ENCODE peak calls at places on chromosomes 6 and 20, in ten cellular contexts. O is HCT116, V is A673, Y is breast epithelium, Q is right cardiac atrium, H is lung, M is keratinocyte, D is psoas muscle, L is H9, G is trophoblast cell. I is an unnamed sample.

GRCh38 chr6:136548582-136549330 is 1.5 kb downstream of the MAP7 start:
- DNase-seq in G (no peak), L (no peak), Q (no peak), H (no peak), Y (no peak), O (no peak), M (no peak), D (no peak), V (no peak), I (no peak)

GRCh38 chr6:83511901-83512681 is at the start of gene PRSS35:
- DNase-seq in L (peak; percentile 91), V (peak; percentile 89), H (no peak), D (peak; percentile 58), M (no peak), Y (no peak), Q (peak; percentile 87), O (peak; percentile 32), G (peak; percentile 42), I (no peak)

GRCh38 chr6:24052632-24053031 is 73.4 kb upstream of the NRSN1 start:
- DNase-seq in G (peak; percentile 33), V (peak; percentile 19), D (no peak), Q (no peak), L (no peak), M (no peak), H (no peak), O (no peak), Y (no peak), I (no peak)

GRCh38 chr6:106939208-106939607 is 35.3 kb downstream of the CD24 start:
- DNase-seq in G (no peak), V (no peak), O (no peak), Q (no peak), Y (no peak), L (no peak), H (no peak), M (no peak), D (no peak), I (no peak)

GRCh38 chr6:6758915-6759654 is 170.6 kb downstream of the LY86 start:
- DNase-seq in Y (no peak), D (no peak), M (no peak), V (peak; percentile 81), Q (peak; percentile 66), H (peak; percentile 68), G (peak; percentile 64), L (peak; percentile 82), O (peak; percentile 32), I (peak; percentile 13)

GRCh38 chr20:4488407-4489339 is 233.0 kb upstream of the PRND start:
- DNase-seq in G (peak; percentile 36), V (no peak), O (no peak), H (no peak), D (no peak), Q (no peak), Y (no peak), L (no peak), M (no peak), I (no peak)

GRCh38 chr6:136235233-136235564 is 14.9 kb downstream of the MTFR2 start:
- DNase-seq in M (no peak), H (no peak), O (no peak), G (peak; percentile 19), Y (no peak), D (no peak), Q (no peak), L (no peak), V (no peak), I (no peak)

GRCh38 chr6:33886673-33887144 is 82.9 kb upstream of the MLN start:
- DNase-seq in Y (no peak), V (peak; percentile 36), Q (peak; percentile 85), H (peak; percentile 58), L (no peak), G (peak; percentile 1), M (no peak), O (no peak), D (peak; percentile 68), I (no peak)

GRCh38 chr6:7673063-7673536 is 52.8 kb upstream of the BMP6 start:
- DNase-seq in G (peak; percentile 59), O (peak; percentile 50), V (peak; percentile 17), M (peak; percentile 59), Q (peak; percentile 69), Y (peak; percentile 20), L (peak; percentile 83), D (peak; percentile 70), H (peak; percentile 35), I (no peak)

GRCh38 chr6:109869398-109870165 is 108.5 kb upstream of the GPR6 start:
- DNase-seq in D (no peak), M (no peak), Q (peak; percentile 69), Y (no peak), O (no peak), H (no peak), G (no peak), L (no peak), V (no peak), I (no peak)

GRCh38 chr6:22717906-22718305 is 148.5 kb downstream of the HDGFL1 start:
- DNase-seq in Y (no peak), V (no peak), Q (no peak), H (no peak), M (no peak), O (no peak), D (no peak), G (no peak), L (no peak), I (no peak)

GRCh38 chr20:6169251-6169650 is 46.4 kb upstream of the FERMT1 start:
- DNase-seq in H (no peak), G (peak; percentile 72), O (no peak), Q (no peak), D (no peak), M (no peak), Y (no peak), L (no peak), V (no peak), I (no peak)

GRCh38 chr20:40962733-40963504 is 65.7 kb upstream of the TOP1 start:
- DNase-seq in H (peak; percentile 67), O (peak; percentile 51), Q (peak; percentile 74), L (peak; percentile 87), G (peak; percentile 88), V (peak; percentile 79), M (no peak), Y (peak; percentile 56), D (peak; percentile 78), I (no peak)

GRCh38 chr6:710601-711571 is 17.9 kb upstream of the EXOC2 start:
- DNase-seq in M (no peak), Y (peak; percentile 34), O (no peak), H (peak; percentile 59), D (peak; percentile 71), L (peak; percentile 60), G (peak; percentile 52), V (peak; percentile 44), Q (peak; percentile 83), I (peak; percentile 66)

GRCh38 chr6:131400054-131400781 is 172.8 kb upstream of the ARG1 start:
- DNase-seq in M (peak; percentile 4), V (peak; percentile 50), H (no peak), O (peak; percentile 18), Q (no peak), D (no peak), G (peak; percentile 72), Y (no peak), L (no peak), I (no peak)

DNA sequence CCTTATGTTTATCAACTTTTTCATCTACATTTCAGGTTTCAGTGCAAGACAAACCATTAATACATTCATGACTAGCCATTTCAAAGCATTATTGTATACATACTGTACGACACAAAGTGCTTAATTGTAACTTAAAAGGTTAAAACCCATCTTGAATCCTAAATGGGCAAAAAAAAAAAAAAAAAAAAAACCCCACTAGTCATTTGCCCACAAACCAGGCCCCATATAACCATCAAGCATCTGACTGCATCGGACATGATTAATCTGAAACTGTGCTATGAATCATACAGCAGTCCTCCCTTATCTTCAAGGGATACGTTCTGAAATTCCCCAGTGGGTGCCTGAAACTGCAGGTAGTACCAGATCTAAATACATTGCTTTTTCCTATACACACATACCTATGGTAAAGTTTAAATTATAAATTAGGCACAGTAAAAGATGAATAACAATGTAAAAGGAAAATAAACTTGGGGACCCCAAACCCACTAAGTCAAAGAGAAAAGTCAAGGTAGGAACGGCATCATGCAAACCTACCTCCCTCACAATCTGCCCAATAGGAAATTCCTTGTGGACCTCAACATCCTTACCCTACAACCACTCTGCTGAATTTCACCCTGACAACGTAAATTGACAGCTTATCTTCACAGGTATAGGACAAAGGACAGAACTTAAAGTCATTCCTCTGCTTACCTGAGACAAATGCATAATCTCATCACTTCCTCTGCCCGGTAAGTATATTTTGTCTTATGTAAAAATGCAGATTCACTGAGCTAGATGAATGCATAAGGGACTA is 14.3 kb downstream of the B4GALT5 start:
- DNase-seq in Q (no peak), Y (no peak), D (no peak), O (no peak), G (peak; percentile 63), V (peak; percentile 39), L (no peak), M (no peak), H (no peak), I (no peak)
- H3K4me1 ChIP-seq in Q (peaks cover 8% of the 10 kb centered on the region), Y (no peaks in the 10 kb centered on the region), D (peaks cover 79% of the 10 kb centered on the region), O (peaks cover 92% of the 10 kb centered on the region), G (peaks cover 5% of the 10 kb centered on the region), V (peaks cover 83% of the 10 kb centered on the region), L (peaks cover 13% of the 10 kb centered on the region), M (peaks cover 52% of the 10 kb centered on the region), H (peaks cover 7% of the 10 kb centered on the region), I (peaks cover 59% of the 10 kb centered on the region)

GRCh38 chr20:49982346-49983122 is at the start of gene SNAI1:
- DNase-seq in O (peak; percentile 66), M (no peak), D (peak; percentile 91), H (peak; percentile 77), Y (peak; percentile 61), L (peak; percentile 91), V (peak; percentile 90), G (peak; percentile 92), Q (peak; percentile 92), I (peak; percentile 32)
- H3K4me1 ChIP-seq in O (peaks cover 12% of the 10 kb centered on the region), M (peaks cover 12% of the 10 kb centered on the region), D (peaks cover 40% of the 10 kb centered on the region), H (peaks cover 20% of the 10 kb centered on the region), Y (peaks cover 4% of the 10 kb centered on the region), L (peaks cover 13% of the 10 kb centered on the region), V (peaks cover 37% of the 10 kb centered on the region), G (peaks cover 28% of the 10 kb centered on the region), Q (peaks cover 1% of the 10 kb centered on the region), I (no peaks in the 10 kb centered on the region)

GRCh38 chr6:53524455-53524815 is 20.5 kb downstream of the GCLC start:
- DNase-seq in Q (no peak), M (no peak), D (no peak), L (no peak), Y (no peak), H (no peak), O (no peak), V (peak; percentile 18), G (peak; percentile 66), I (no peak)
- H3K4me1 ChIP-seq in Q (peaks cover 12% of the 10 kb centered on the region), M (peaks cover 52% of the 10 kb centered on the region), D (peaks cover 52% of the 10 kb centered on the region), L (peaks cover 5% of the 10 kb centered on the region), Y (no peaks in the 10 kb centered on the region), H (no peaks in the 10 kb centered on the region), O (no peaks in the 10 kb centered on the region), V (no peaks in the 10 kb centered on the region), G (peaks cover 3% of the 10 kb centered on the region), I (no peaks in the 10 kb centered on the region)

DNA sequence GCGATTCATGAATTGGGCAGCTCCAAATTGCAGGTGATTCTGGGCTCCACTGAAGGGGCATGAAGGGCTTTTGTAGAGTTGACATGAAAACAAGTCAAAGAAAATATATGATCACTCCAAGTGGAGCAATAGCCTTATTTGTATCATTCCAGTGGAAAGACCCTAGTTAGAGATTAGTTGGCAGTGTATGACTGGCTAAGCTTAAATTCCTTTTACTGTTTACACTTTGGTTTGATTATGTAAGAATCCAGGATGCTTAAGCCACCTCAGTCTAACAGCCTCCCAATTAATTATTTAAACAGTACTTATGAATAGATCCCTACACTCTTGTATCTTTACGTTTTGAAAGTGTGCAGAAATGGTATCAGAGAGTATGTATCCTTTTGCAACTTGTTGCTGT is 712.4 kb downstream of the KIF16B start:
- DNase-seq in Q (no peak), H (no peak), L (no peak), D (no peak), O (no peak), M (no peak), V (no peak), Y (no peak), G (no peak), I (no peak)
- H3K4me1 ChIP-seq in Q (no peaks in the 10 kb centered on the region), H (no peaks in the 10 kb centered on the region), L (no peaks in the 10 kb centered on the region), D (no peaks in the 10 kb centered on the region), O (no peaks in the 10 kb centered on the region), M (no peaks in the 10 kb centered on the region), V (no peaks in the 10 kb centered on the region), Y (no peaks in the 10 kb centered on the region), G (no peaks in the 10 kb centered on the region), I (peaks cover 6% of the 10 kb centered on the region)

I was measured in GM12878.